ENCODE peak calls at places on chromosomes 16 and 17, in ten cellular contexts. Q is psoas muscle; V is uterus; C is stimulated activated CD8-positive, alpha-beta memory T cell treated with anti-CD3 and anti-CD28 coated beads, Interleukin-4, amount 100 ng/mL, for 4 hours; O is A549; H is T-helper 1 cell; W is NCI-H2227 treated with DMSO at 0.1 percent for 48 hours; N is stimulated activated effector memory CD8-positive, alpha-beta T cell treated with anti-CD3 and anti-CD28 coated beads, Interleukin-12 subunit alpha, Interleukin-12 subunit beta, amount 100 ng/mL, for 72 hours; B is AG04450; S is NCI-H524 treated with DMSO at 0.1 percent for 48 hours. K is an unnamed sample.

GRCh38 chr17:51657224-51657623 is 396.9 kb downstream of the UTP18 start:
- DNase-seq in Q (no peak), V (no peak), C (no peak), O (no peak), H (no peak), W (no peak), N (no peak), B (no peak), S (no peak), K (no peak)

GRCh38 chr17:50893183-50893993 is 27.2 kb upstream of the TOB1 start:
- DNase-seq in Q (no peak), V (peak), C (no peak), O (peak), H (no peak), W (no peak), N (no peak), B (no peak), S (no peak), K (no peak)

GRCh38 chr16:81532491-81533174 is 88.0 kb downstream of the CMIP start:
- DNase-seq in Q (no peak), V (no peak), C (no peak), O (peak), H (no peak), W (no peak), N (no peak), B (no peak), S (no peak), K (no peak)

GRCh38 chr16:49661465-49662187 is 194.3 kb downstream of the ZNF423 start:
- DNase-seq in Q (peak), V (no peak), C (no peak), O (no peak), H (no peak), W (no peak), N (no peak), B (no peak), S (no peak), K (no peak)

GRCh38 chr16:85570735-85571562 is 42.2 kb upstream of the GSE1 start:
- DNase-seq in Q (peak), V (no peak), C (no peak), O (no peak), H (peak), W (no peak), N (no peak), B (no peak), S (no peak), K (no peak)

GRCh38 chr17:19306160-19307111 is 56.1 kb downstream of the B9D1 start:
- DNase-seq in Q (no peak), V (no peak), C (no peak), O (no peak), H (no peak), W (no peak), N (no peak), B (no peak), S (no peak), K (no peak)

GRCh38 chr17:67531291-67531690 is 154.2 kb downstream of the PITPNC1 start:
- DNase-seq in Q (no peak), V (no peak), C (no peak), O (no peak), H (no peak), W (peak), N (no peak), B (no peak), S (no peak), K (no peak)

GRCh38 chr16:76035689-76036088 is 241.5 kb upstream of the CNTNAP4 start:
- DNase-seq in Q (no peak), V (no peak), C (no peak), O (peak), H (no peak), W (no peak), N (no peak), B (no peak), S (no peak), K (no peak)

K was measured in omental fat pad.